ENCODE peak calls at places on chromosomes 2 and 18, in six cellular contexts. L, D, W, N, S and O are unnamed samples.

GRCh38 chr18:79600596-79600995 is 79.0 kb upstream of the CTDP1 start:
- DNase-seq in D (no peak), W (no peak), L (peak), S (no peak), N (no peak), O (no peak)

GRCh38 chr18:71583291-71583690 is 960.9 kb downstream of the CBLN2 start:
- DNase-seq in L (no peak), D (no peak), S (no peak), N (peak), W (no peak), O (no peak)

GRCh38 chr2:62672601-62673000 is 32.9 kb upstream of the EHBP1 start:
- DNase-seq in W (no peak), L (peak), D (peak), S (peak), N (peak), O (no peak)

GRCh38 chr2:23425886-23426283 is 40.9 kb downstream of the KLHL29 start:
- DNase-seq in D (peak), L (no peak), N (peak), S (no peak), W (no peak), O (peak)

GRCh38 chr2:209591021-209591420 is 167.2 kb downstream of the MAP2 start:
- DNase-seq in D (no peak), S (no peak), W (no peak), L (no peak), N (no peak), O (no peak)

GRCh38 chr18:32200766-32201165 is 10.9 kb downstream of the MEP1B start:
- DNase-seq in S (no peak), W (no peak), L (no peak), D (no peak), N (peak), O (no peak)

GRCh38 chr2:393711-394696 is 106.1 kb upstream of the ALKAL2 start:
- DNase-seq in W (no peak), N (no peak), D (peak), L (no peak), S (peak), O (peak)

GRCh38 chr2:207338220-207338607 is 172.5 kb upstream of the KLF7 start:
- DNase-seq in W (no peak), S (no peak), N (no peak), L (no peak), D (no peak), O (no peak)

GRCh38 chr2:172134270-172134669 is 31.6 kb upstream of the DLX2 start:
- DNase-seq in S (no peak), L (no peak), W (no peak), N (no peak), D (no peak), O (no peak)

GRCh38 chr2:105721991-105722511 is 22.7 kb upstream of the NCK2 start:
- DNase-seq in S (no peak), W (no peak), L (no peak), N (no peak), D (no peak), O (no peak)

GRCh38 chr2:75605770-75606535 is 40.6 kb upstream of the MRPL19 start:
- DNase-seq in N (peak), D (peak), W (no peak), L (peak), S (peak), O (no peak)

GRCh38 chr2:74867841-74868658 is 34.1 kb downstream of the HK2 start:
- DNase-seq in W (no peak), L (no peak), N (peak), D (peak), S (peak), O (peak)

GRCh38 chr2:227510620-227510958 is 38.6 kb downstream of the AGFG1 start:
- DNase-seq in L (no peak), D (no peak), W (no peak), S (no peak), N (no peak), O (no peak)

GRCh38 chr2:196944570-196944969 is 18.1 kb upstream of the PGAP1 start:
- DNase-seq in W (no peak), S (no peak), D (peak), N (no peak), L (no peak), O (no peak)

GRCh38 chr18:54822872-54823845 is 5.1 kb upstream of the RAB27B start:
- DNase-seq in L (no peak), D (no peak), W (no peak), N (peak), S (peak), O (no peak)

GRCh38 chr2:68812256-68812655 is 58.9 kb downstream of the BMP10 start:
- DNase-seq in L (no peak), W (no peak), D (no peak), N (peak), S (no peak), O (no peak)

GRCh38 chr2:71456617-71457016 is 3.3 kb downstream of the DYSF start:
- DNase-seq in D (no peak), S (no peak), N (no peak), W (no peak), L (no peak), O (no peak)

GRCh38 chr2:159157361-159158045 is 129.0 kb downstream of the WDSUB1 start:
- DNase-seq in N (no peak), L (no peak), W (no peak), S (no peak), D (no peak), O (no peak)

GRCh38 chr2:101717041-101717817 is 19.7 kb downstream of the MAP4K4 start:
- DNase-seq in L (no peak), D (no peak), S (no peak), W (no peak), N (no peak), O (no peak)

GRCh38 chr18:47725656-47726055 is 204.8 kb downstream of the SMAD2 start:
- DNase-seq in N (no peak), D (no peak), W (peak), L (no peak), S (no peak), O (no peak)